ENCODE peak calls at places on chromosome 10, in five cellular contexts. One of them, this sample, is unnamed.

GRCh38 chr10:44060719-44061118 is 324.2 kb downstream of the CXCL12 start:
- DNase-seq in natural killer cell treated with Interleukin-12 subunit alpha and Interleukin-12 subunit beta and Interleukin-15 and Interleukin-18, amount 100 ng/mL, for 72 hours: no peak
- DNase-seq in endothelial cell: no peak
- DNase-seq in psoas muscle: no peak
- DNase-seq in NCI-H1694: no peak
- DNase-seq in this sample: no peak

GRCh38 chr10:24988831-24989769 is 26.9 kb downstream of the ENKUR start:
- DNase-seq in natural killer cell treated with Interleukin-12 subunit alpha and Interleukin-12 subunit beta and Interleukin-15 and Interleukin-18, amount 100 ng/mL, for 72 hours: no peak
- DNase-seq in endothelial cell: no peak
- DNase-seq in psoas muscle: no peak
- DNase-seq in NCI-H1694: no peak
- DNase-seq in this sample: no peak

GRCh38 chr10:128281343-128281742 is 155.1 kb upstream of the MKI67 start:
- DNase-seq in natural killer cell treated with Interleukin-12 subunit alpha and Interleukin-12 subunit beta and Interleukin-15 and Interleukin-18, amount 100 ng/mL, for 72 hours: no peak
- DNase-seq in endothelial cell: no peak
- DNase-seq in psoas muscle: no peak
- DNase-seq in NCI-H1694: no peak
- DNase-seq in this sample: no peak

GRCh38 chr10:6095810-6096209 is 7.0 kb downstream of the RBM17 start:
- DNase-seq in natural killer cell treated with Interleukin-12 subunit alpha and Interleukin-12 subunit beta and Interleukin-15 and Interleukin-18, amount 100 ng/mL, for 72 hours: no peak
- DNase-seq in endothelial cell: no peak
- DNase-seq in psoas muscle: no peak
- DNase-seq in NCI-H1694: no peak
- DNase-seq in this sample: no peak

GRCh38 chr10:127148933-127149220 is 47.5 kb downstream of the INSYN2A start:
- DNase-seq in natural killer cell treated with Interleukin-12 subunit alpha and Interleukin-12 subunit beta and Interleukin-15 and Interleukin-18, amount 100 ng/mL, for 72 hours: no peak
- DNase-seq in endothelial cell: no peak
- DNase-seq in psoas muscle: no peak
- DNase-seq in NCI-H1694: no peak
- DNase-seq in this sample: no peak

GRCh38 chr10:17787087-17787942 is 21.8 kb upstream of the MRC1 start:
- DNase-seq in natural killer cell treated with Interleukin-12 subunit alpha and Interleukin-12 subunit beta and Interleukin-15 and Interleukin-18, amount 100 ng/mL, for 72 hours: no peak
- DNase-seq in endothelial cell: no peak
- DNase-seq in psoas muscle: no peak
- DNase-seq in NCI-H1694: no peak
- DNase-seq in this sample: no peak

GRCh38 chr10:102732661-102733060 is 11.1 kb upstream of the WBP1L start:
- DNase-seq in natural killer cell treated with Interleukin-12 subunit alpha and Interleukin-12 subunit beta and Interleukin-15 and Interleukin-18, amount 100 ng/mL, for 72 hours: no peak
- DNase-seq in endothelial cell: no peak
- DNase-seq in psoas muscle: no peak
- DNase-seq in NCI-H1694: no peak
- DNase-seq in this sample: no peak

GRCh38 chr10:52502237-52502636 is 188.2 kb downstream of the DKK1 start:
- DNase-seq in natural killer cell treated with Interleukin-12 subunit alpha and Interleukin-12 subunit beta and Interleukin-15 and Interleukin-18, amount 100 ng/mL, for 72 hours: no peak
- DNase-seq in endothelial cell: no peak
- DNase-seq in psoas muscle: no peak
- DNase-seq in NCI-H1694: no peak
- DNase-seq in this sample: no peak

GRCh38 chr10:124185074-124185473 is 91.7 kb upstream of the CHST15 start:
- DNase-seq in natural killer cell treated with Interleukin-12 subunit alpha and Interleukin-12 subunit beta and Interleukin-15 and Interleukin-18, amount 100 ng/mL, for 72 hours: no peak
- DNase-seq in endothelial cell: no peak
- DNase-seq in psoas muscle: no peak
- DNase-seq in NCI-H1694: no peak
- DNase-seq in this sample: no peak

GRCh38 chr10:69818676-69819239 is 17.1 kb downstream of the COL13A1 start:
- DNase-seq in natural killer cell treated with Interleukin-12 subunit alpha and Interleukin-12 subunit beta and Interleukin-15 and Interleukin-18, amount 100 ng/mL, for 72 hours: no peak
- DNase-seq in endothelial cell: no peak
- DNase-seq in psoas muscle: no peak
- DNase-seq in NCI-H1694: no peak
- DNase-seq in this sample: no peak